ENCODE peak calls at places on chromosome 11, in five cellular contexts. One of them, this sample, is unnamed. For H3K36me3 and H3K4me1, the result is how much of the 10 kb centered on the place peaks cover.

GRCh38 chr11:20599424-20600346 is at the start of gene SLC6A5:
- DNase-seq in mucosa of descending colon: no peak
- DNase-seq in SK-N-SH: no peak
- DNase-seq in endodermal cell: peak
- DNase-seq in tibial artery: no peak
- DNase-seq in this sample: no peak

GRCh38 chr11:119120639-119121007 is 757 bp upstream of the HINFP start:
- DNase-seq in mucosa of descending colon: no peak
- DNase-seq in SK-N-SH: peak
- DNase-seq in endodermal cell: no peak
- DNase-seq in tibial artery: no peak
- DNase-seq in this sample: no peak

GRCh38 chr11:134332782-134333181 is 994 bp downstream of the GLB1L2 start:
- DNase-seq in mucosa of descending colon: no peak
- DNase-seq in SK-N-SH: no peak
- DNase-seq in endodermal cell: no peak
- DNase-seq in tibial artery: no peak
- DNase-seq in this sample: no peak

GRCh38 chr11:57815476-57815875 is 53.9 kb downstream of the CTNND1 start:
- DNase-seq in mucosa of descending colon: no peak
- DNase-seq in SK-N-SH: no peak
- DNase-seq in endodermal cell: no peak
- DNase-seq in tibial artery: no peak
- DNase-seq in this sample: no peak

GRCh38 chr11:125626381-125626950 is 1.5 kb downstream of the CHEK1 start:
- DNase-seq in mucosa of descending colon: no peak
- DNase-seq in SK-N-SH: no peak
- DNase-seq in endodermal cell: no peak
- DNase-seq in tibial artery: no peak
- DNase-seq in this sample: no peak

GRCh38 chr11:66080055-66080817 is 10.2 kb downstream of the PACS1 start:
- DNase-seq in mucosa of descending colon: no peak
- DNase-seq in SK-N-SH: no peak
- DNase-seq in endodermal cell: no peak
- DNase-seq in tibial artery: peak
- DNase-seq in this sample: peak

GRCh38 chr11:120023551-120023950 is 114.4 kb downstream of the TRIM29 start:
- DNase-seq in mucosa of descending colon: no peak
- DNase-seq in SK-N-SH: no peak
- DNase-seq in endodermal cell: no peak
- DNase-seq in tibial artery: no peak
- DNase-seq in this sample: no peak

GRCh38 chr11:85539740-85540139 is 87.4 kb downstream of the DLG2 start:
- DNase-seq in mucosa of descending colon: no peak
- DNase-seq in SK-N-SH: no peak
- DNase-seq in endodermal cell: peak
- DNase-seq in tibial artery: no peak
- DNase-seq in this sample: no peak

GRCh38 chr11:57873196-57873911 is 111.8 kb downstream of the CTNND1 start:
- DNase-seq in mucosa of descending colon: no peak
- DNase-seq in SK-N-SH: no peak
- DNase-seq in endodermal cell: no peak
- DNase-seq in tibial artery: no peak
- DNase-seq in this sample: no peak

GRCh38 chr11:86803641-86804040 is 3.3 kb downstream of the PRSS23 start:
- DNase-seq in mucosa of descending colon: no peak
- DNase-seq in SK-N-SH: no peak
- DNase-seq in endodermal cell: no peak
- DNase-seq in tibial artery: no peak
- DNase-seq in this sample: no peak

GRCh38 chr11:86800956-86801264 is 568 bp downstream of the PRSS23 start:
- DNase-seq in mucosa of descending colon: no peak
- DNase-seq in SK-N-SH: no peak
- DNase-seq in endodermal cell: no peak
- DNase-seq in tibial artery: no peak
- DNase-seq in this sample: no peak

GRCh38 chr11:86802146-86802545 is 1.8 kb downstream of the PRSS23 start:
- DNase-seq in mucosa of descending colon: no peak
- DNase-seq in SK-N-SH: no peak
- DNase-seq in endodermal cell: no peak
- DNase-seq in tibial artery: no peak
- DNase-seq in this sample: no peak

GRCh38 chr11:86803136-86803535 is 2.8 kb downstream of the PRSS23 start:
- DNase-seq in mucosa of descending colon: no peak
- DNase-seq in SK-N-SH: no peak
- DNase-seq in endodermal cell: no peak
- DNase-seq in tibial artery: no peak
- DNase-seq in this sample: no peak

DNA sequence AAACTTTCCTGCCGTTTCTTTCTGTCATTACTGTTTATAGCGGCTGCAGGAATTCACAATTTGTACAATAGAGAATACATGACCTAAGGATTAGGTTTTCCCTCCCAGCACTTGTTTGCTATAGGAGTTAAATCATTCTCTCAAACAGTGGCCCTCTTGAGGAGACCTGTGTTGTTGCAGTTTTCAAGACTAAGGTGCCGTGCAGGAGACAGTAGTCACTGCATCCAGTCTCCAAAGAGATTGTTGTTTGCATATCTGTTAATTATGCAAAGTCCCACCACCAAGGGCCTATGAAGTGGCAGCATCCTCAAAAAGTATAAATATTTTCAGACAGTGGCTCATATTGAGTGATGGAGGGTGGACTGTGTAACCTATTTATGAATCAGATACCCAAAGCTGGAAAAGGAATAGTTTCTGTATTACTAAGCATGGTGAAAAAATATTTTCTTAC is 2.3 kb downstream of the PRSS23 start:
- DNase-seq in mucosa of descending colon: no peak
- DNase-seq in SK-N-SH: peak
- DNase-seq in endodermal cell: peak
- DNase-seq in tibial artery: no peak
- DNase-seq in this sample: no peak
- TF ChIP-seq CTCF in mucosa of descending colon: peak
- TF ChIP-seq CTCF in SK-N-SH: peak
- TF ChIP-seq CTCF in endodermal cell: peak
- TF ChIP-seq CTCF in tibial artery: peak
- TF ChIP-seq CTCF in this sample: peak

GRCh38 chr11:69563946-69564780 is 76.8 kb upstream of the CCND1 start:
- DNase-seq in mucosa of descending colon: no peak
- DNase-seq in SK-N-SH: no peak
- DNase-seq in endodermal cell: no peak
- DNase-seq in tibial artery: peak
- DNase-seq in this sample: no peak

GRCh38 chr11:69572233-69572860 is 68.6 kb upstream of the CCND1 start:
- DNase-seq in mucosa of descending colon: no peak
- DNase-seq in SK-N-SH: no peak
- DNase-seq in endodermal cell: no peak
- DNase-seq in tibial artery: no peak
- DNase-seq in this sample: peak

GRCh38 chr11:69569306-69570200 is 71.4 kb upstream of the CCND1 start:
- DNase-seq in mucosa of descending colon: no peak
- DNase-seq in SK-N-SH: no peak
- DNase-seq in endodermal cell: no peak
- DNase-seq in tibial artery: no peak
- DNase-seq in this sample: peak

GRCh38 chr11:69568809-69569097 is 72.2 kb upstream of the CCND1 start:
- DNase-seq in mucosa of descending colon: no peak
- DNase-seq in SK-N-SH: no peak
- DNase-seq in endodermal cell: no peak
- DNase-seq in tibial artery: no peak
- DNase-seq in this sample: no peak

GRCh38 chr11:69567951-69568808 is 72.8 kb upstream of the CCND1 start:
- DNase-seq in mucosa of descending colon: no peak
- DNase-seq in SK-N-SH: no peak
- DNase-seq in endodermal cell: no peak
- DNase-seq in tibial artery: no peak
- DNase-seq in this sample: peak
- H3K36me3 ChIP-seq in mucosa of descending colon: under half
- H3K36me3 ChIP-seq in SK-N-SH: under half
- H3K36me3 ChIP-seq in endodermal cell: under half
- H3K36me3 ChIP-seq in tibial artery: under half
- H3K36me3 ChIP-seq in this sample: under half

GRCh38 chr11:68321293-68322030 is 9.1 kb downstream of the LRP5 start:
- DNase-seq in mucosa of descending colon: no peak
- DNase-seq in SK-N-SH: no peak
- DNase-seq in endodermal cell: no peak
- DNase-seq in tibial artery: no peak
- DNase-seq in this sample: no peak

GRCh38 chr11:68324695-68325094 is 12.3 kb downstream of the LRP5 start:
- DNase-seq in mucosa of descending colon: no peak
- DNase-seq in SK-N-SH: no peak
- DNase-seq in endodermal cell: no peak
- DNase-seq in tibial artery: no peak
- DNase-seq in this sample: no peak

GRCh38 chr11:68324241-68324640 is 11.8 kb downstream of the LRP5 start:
- DNase-seq in mucosa of descending colon: no peak
- DNase-seq in SK-N-SH: no peak
- DNase-seq in endodermal cell: no peak
- DNase-seq in tibial artery: no peak
- DNase-seq in this sample: no peak

GRCh38 chr11:68325183-68325893 is 12.9 kb downstream of the LRP5 start:
- DNase-seq in mucosa of descending colon: no peak
- DNase-seq in SK-N-SH: no peak
- DNase-seq in endodermal cell: peak
- DNase-seq in tibial artery: no peak
- DNase-seq in this sample: no peak

GRCh38 chr11:68322031-68322388 is 9.6 kb downstream of the LRP5 start:
- DNase-seq in mucosa of descending colon: no peak
- DNase-seq in SK-N-SH: no peak
- DNase-seq in endodermal cell: no peak
- DNase-seq in tibial artery: no peak
- DNase-seq in this sample: no peak
- H3K4me1 ChIP-seq in mucosa of descending colon: under half
- H3K4me1 ChIP-seq in SK-N-SH: under half
- H3K4me1 ChIP-seq in endodermal cell: under half
- H3K4me1 ChIP-seq in tibial artery: half or more
- H3K4me1 ChIP-seq in this sample: half or more

GRCh38 chr11:114909866-114910265 is 231.5 kb downstream of the NXPE2 start:
- DNase-seq in mucosa of descending colon: no peak
- DNase-seq in SK-N-SH: no peak
- DNase-seq in endodermal cell: peak
- DNase-seq in tibial artery: no peak
- DNase-seq in this sample: no peak
- TF ChIP-seq CTCF in mucosa of descending colon: no peak
- TF ChIP-seq CTCF in SK-N-SH: no peak
- TF ChIP-seq CTCF in endodermal cell: peak
- TF ChIP-seq CTCF in tibial artery: no peak
- TF ChIP-seq CTCF in this sample: no peak

DNA sequence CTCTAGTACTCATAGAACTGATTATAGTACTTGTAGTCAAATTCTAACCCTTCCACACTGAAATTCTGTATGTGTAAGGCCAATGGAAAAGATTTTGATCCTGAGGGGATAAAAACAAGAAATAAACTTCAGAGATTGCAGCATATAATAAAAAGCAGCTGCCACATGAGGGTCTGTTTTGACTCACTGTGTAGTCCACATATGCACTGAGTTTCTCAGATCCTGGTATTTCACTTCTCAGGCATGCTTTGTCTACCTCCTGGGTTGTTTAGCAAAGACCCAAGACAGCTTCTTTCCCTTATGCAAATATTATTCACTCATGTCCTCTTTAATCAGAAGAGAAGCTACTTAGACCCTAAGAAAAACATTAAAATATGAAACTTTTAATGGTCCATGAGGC is 71.1 kb upstream of the SLC5A12 start:
- DNase-seq in mucosa of descending colon: no peak
- DNase-seq in SK-N-SH: no peak
- DNase-seq in endodermal cell: no peak
- DNase-seq in tibial artery: no peak
- DNase-seq in this sample: no peak
- H3K36me3 ChIP-seq in mucosa of descending colon: under half
- H3K36me3 ChIP-seq in SK-N-SH: under half
- H3K36me3 ChIP-seq in endodermal cell: under half
- H3K36me3 ChIP-seq in tibial artery: under half
- H3K36me3 ChIP-seq in this sample: under half

GRCh38 chr11:69654660-69655478 is 13.9 kb downstream of the CCND1 start:
- DNase-seq in mucosa of descending colon: peak
- DNase-seq in SK-N-SH: no peak
- DNase-seq in endodermal cell: peak
- DNase-seq in tibial artery: peak
- DNase-seq in this sample: no peak
- H3K4me1 ChIP-seq in mucosa of descending colon: under half
- H3K4me1 ChIP-seq in SK-N-SH: under half
- H3K4me1 ChIP-seq in endodermal cell: under half
- H3K4me1 ChIP-seq in tibial artery: under half
- H3K4me1 ChIP-seq in this sample: under half

DNA sequence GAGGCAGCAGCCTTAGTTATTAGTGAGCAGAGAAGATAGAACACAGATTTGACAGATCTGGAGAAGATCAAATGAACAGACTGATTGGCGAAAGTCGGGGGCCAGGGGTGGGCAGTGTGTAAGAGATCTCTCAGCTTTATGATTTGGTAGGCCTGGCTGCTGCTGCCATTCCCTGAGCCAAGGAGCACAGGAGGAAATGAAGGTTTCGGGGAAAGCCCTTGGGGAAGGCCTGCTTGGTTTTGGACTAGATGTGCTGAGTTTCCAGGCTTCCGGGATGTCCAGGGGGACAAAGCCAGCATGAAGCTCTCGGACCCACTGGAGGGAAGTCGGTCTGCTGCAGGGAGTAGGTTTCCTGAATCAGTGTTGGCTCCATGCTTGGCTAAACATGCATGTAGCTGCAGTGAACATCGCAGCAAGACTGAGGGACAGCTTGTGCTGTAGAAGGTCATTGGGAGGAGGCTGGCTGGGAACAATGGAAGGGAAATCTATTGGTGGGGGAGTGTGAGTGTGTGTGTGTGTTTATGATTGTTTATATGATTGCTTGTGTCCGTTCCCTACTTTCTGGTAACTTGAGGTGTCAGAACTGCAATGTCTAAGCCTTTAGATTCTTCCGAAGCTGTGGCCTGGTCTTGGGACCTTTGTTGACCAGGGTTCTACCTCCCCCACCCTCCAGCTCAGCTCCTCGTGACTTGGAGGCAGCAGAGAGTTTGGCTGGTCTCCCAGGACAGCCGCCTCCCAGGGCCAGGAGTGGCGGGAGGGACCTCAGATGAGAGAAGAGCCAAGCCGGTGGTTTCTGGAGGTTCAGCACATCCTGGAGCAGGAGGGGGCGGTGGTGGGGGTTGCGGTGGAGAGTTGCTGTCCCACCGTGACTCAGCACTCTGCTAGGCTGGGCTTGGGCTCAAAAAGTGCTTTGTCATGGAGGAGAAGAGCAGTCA is 4.0 kb upstream of the FTH1 start:
- DNase-seq in mucosa of descending colon: peak
- DNase-seq in SK-N-SH: peak
- DNase-seq in endodermal cell: peak
- DNase-seq in tibial artery: peak
- DNase-seq in this sample: peak
- TF ChIP-seq CTCF in mucosa of descending colon: no peak
- TF ChIP-seq CTCF in SK-N-SH: no peak
- TF ChIP-seq CTCF in endodermal cell: no peak
- TF ChIP-seq CTCF in tibial artery: no peak
- TF ChIP-seq CTCF in this sample: no peak

This sample was measured in right atrium auricular region.